ENCODE peak calls at places on chromosomes 5 and 9, in six cellular contexts. Z is T-helper 9 cell, H is stromal cell of bone marrow, V is ACHN, I is NCI-H1105 treated with DMSO at 0.1 percent for 48 hours, D is fibroblast of lung. C is an unnamed sample.

GRCh38 chr5:43401827-43402226 is 10.4 kb downstream of the CCL28 start:
- DNase-seq in D (peak), I (no peak), Z (no peak), H (no peak), V (no peak), C (no peak)

GRCh38 chr9:6575324-6575758 is 70.2 kb downstream of the GLDC start:
- DNase-seq in I (no peak), V (no peak), H (no peak), D (no peak), Z (no peak), C (no peak)

GRCh38 chr9:95783426-95783975 is 92.0 kb upstream of the ERCC6L2 start:
- DNase-seq in I (no peak), Z (no peak), H (peak), D (peak), V (peak), C (peak)

GRCh38 chr5:60533789-60534188 is 166.2 kb downstream of the DEPDC1B start:
- DNase-seq in H (no peak), I (no peak), V (no peak), D (no peak), Z (no peak), C (no peak)

GRCh38 chr5:74851684-74852353 is 14.4 kb downstream of the FAM169A start:
- DNase-seq in V (peak), H (peak), I (no peak), D (peak), Z (no peak), C (peak)

GRCh38 chr5:140106101-140106500 is 7.8 kb upstream of the PURA start:
- DNase-seq in D (no peak), Z (no peak), V (no peak), H (no peak), I (no peak), C (no peak)

GRCh38 chr5:103475629-103476240 is 86.9 kb downstream of the NUDT12 start:
- DNase-seq in I (peak), Z (no peak), D (peak), H (no peak), V (peak), C (peak)

GRCh38 chr5:54296386-54296785 is 14.0 kb downstream of the ARL15 start:
- DNase-seq in Z (no peak), I (peak), D (no peak), V (no peak), H (no peak), C (no peak)

GRCh38 chr5:146051678-146052077 is 53.7 kb downstream of the PLAC8L1 start:
- DNase-seq in D (no peak), H (peak), I (no peak), V (no peak), Z (no peak), C (no peak)

GRCh38 chr5:132747064-132747692 is at the start of gene CCNI2:
- DNase-seq in H (no peak), D (no peak), Z (peak), I (no peak), V (no peak), C (no peak)